ENCODE peak calls at places on chromosomes 4 and X, in eight cellular contexts. H is lung, Z is tibial nerve, A is uterus, F is K562, P is GM23248, G is left ventricle myocardium inferior, M is ovary. I is an unnamed sample. For H3K36me3 and H3K27me3, the result is how much of the 10 kb centered on the place peaks cover.

GRCh38 chrX:91414710-91415109 is 19.9 kb upstream of the PABPC5 start:
- DNase-seq in H (no peak), Z (no peak), A (no peak), F (no peak), P (peak), G (no peak), M (no peak), I (no peak)

GRCh38 chr4:103498161-103499070 is 221.4 kb downstream of the TACR3 start:
- DNase-seq in H (no peak), Z (no peak), A (no peak), F (no peak), P (peak), G (no peak), M (no peak), I (no peak)

GRCh38 chr4:8374851-8375649 is 65.5 kb downstream of the ACOX3 start:
- DNase-seq in H (no peak), Z (no peak), A (no peak), F (no peak), P (no peak), G (peak), M (peak), I (no peak)

GRCh38 chrX:48531359-48531954 is 8.1 kb upstream of the TBC1D25 start:
- DNase-seq in H (no peak), Z (no peak), A (no peak), F (peak), P (peak), G (no peak), M (no peak), I (no peak)

GRCh38 chr4:62014982-62015739 is 815.0 kb downstream of the ADGRL3 start:
- DNase-seq in H (no peak), Z (no peak), A (no peak), F (no peak), P (no peak), G (no peak), M (no peak), I (no peak)

GRCh38 chr4:143085224-143085623 is 99.5 kb upstream of the USP38 start:
- DNase-seq in H (no peak), Z (no peak), A (no peak), F (no peak), P (peak), G (no peak), M (no peak), I (no peak)

GRCh38 chr4:20433101-20433705 is 181.5 kb downstream of the SLIT2 start:
- DNase-seq in H (no peak), Z (no peak), A (no peak), F (no peak), P (no peak), G (no peak), M (no peak), I (no peak)

GRCh38 chr4:118783887-118784286 is 52.0 kb downstream of the SEC24D start:
- DNase-seq in H (no peak), Z (no peak), A (no peak), F (no peak), P (peak), G (no peak), M (no peak), I (no peak)

GRCh38 chrX:140712413-140713173 is 3.0 kb downstream of the LINC00632 start:
- DNase-seq in H (peak), Z (peak), A (peak), F (no peak), P (peak), G (peak), M (peak), I (no peak)

GRCh38 chr4:53855886-53856260 is 208.5 kb downstream of the CHIC2 start:
- DNase-seq in H (no peak), Z (no peak), A (peak), F (no peak), P (peak), G (no peak), M (no peak), I (no peak)

GRCh38 chr4:20554134-20554533 is 146.1 kb upstream of the PACRGL start:
- DNase-seq in H (no peak), Z (no peak), A (no peak), F (no peak), P (no peak), G (no peak), M (no peak), I (no peak)

GRCh38 chr4:155371432-155372043 is 5.2 kb downstream of the MAP9 start:
- DNase-seq in H (no peak), Z (no peak), A (no peak), F (no peak), P (peak), G (no peak), M (no peak), I (no peak)

GRCh38 chr4:10832989-10833635 is 148.5 kb upstream of the CLNK start:
- DNase-seq in H (no peak), Z (no peak), A (no peak), F (no peak), P (no peak), G (no peak), M (no peak), I (no peak)

GRCh38 chr4:126799971-126800722 is 832.6 kb upstream of the INTU start:
- DNase-seq in H (no peak), Z (no peak), A (no peak), F (no peak), P (peak), G (no peak), M (no peak), I (no peak)

GRCh38 chr4:15400911-15401671 is 26.7 kb upstream of the C1QTNF7 start:
- DNase-seq in H (peak), Z (peak), A (peak), F (no peak), P (peak), G (peak), M (peak), I (no peak)

GRCh38 chr4:35789899-35790574 is 454.3 kb downstream of the ARAP2 start:
- DNase-seq in H (no peak), Z (no peak), A (no peak), F (no peak), P (no peak), G (no peak), M (no peak), I (no peak)

DNA sequence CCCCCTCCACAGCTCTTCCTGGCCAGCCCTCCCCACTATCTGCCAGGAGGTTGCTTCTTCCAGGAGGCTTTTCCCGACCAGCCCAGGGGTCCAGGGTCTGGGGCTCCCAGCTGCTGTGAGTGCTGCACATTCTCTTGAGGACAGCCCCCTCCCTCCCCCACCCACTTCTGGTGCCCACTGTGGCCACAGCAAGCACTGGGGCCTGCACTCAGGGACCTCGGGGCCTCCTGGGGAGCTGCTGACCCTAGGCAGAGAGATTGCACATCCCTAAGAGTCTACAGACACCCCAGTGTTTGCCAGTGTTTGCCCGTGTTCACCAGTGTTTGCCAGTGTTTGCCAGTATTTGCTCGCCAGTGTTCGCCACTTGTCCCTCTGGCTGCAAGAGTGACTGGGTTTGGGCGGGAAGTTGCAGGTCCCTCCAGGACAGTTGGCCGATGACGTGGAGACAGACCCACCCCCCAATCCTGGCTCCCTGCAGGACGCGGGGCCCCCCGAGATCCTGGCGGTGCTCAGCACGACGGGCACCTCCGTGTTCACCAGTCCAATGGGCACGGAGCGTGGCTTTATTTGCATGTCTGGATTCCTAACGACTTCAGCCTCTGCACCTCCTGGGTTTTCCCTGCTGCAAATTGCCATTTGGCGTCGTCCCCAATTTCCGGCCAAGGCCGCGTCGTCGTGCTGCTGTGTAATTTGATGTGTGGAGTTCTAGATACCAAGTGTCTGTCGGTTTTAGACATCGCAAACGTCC is 87.5 kb upstream of the NKX1-1 start:
- DNase-seq in H (no peak), Z (no peak), A (no peak), F (no peak), P (no peak), G (no peak), M (peak), I (no peak)
- H3K36me3 ChIP-seq in H (under half), Z (under half), A (under half), F (under half), P (under half), G (under half), M (under half), I (under half)

GRCh38 chr4:177070533-177070932 is 239.1 kb upstream of the NEIL3 start:
- DNase-seq in H (no peak), Z (no peak), A (no peak), F (no peak), P (peak), G (no peak), M (no peak), I (no peak)
- H3K27me3 ChIP-seq in H (under half), Z (under half), A (under half), F (under half), P (under half), G (under half), M (under half), I (under half)

GRCh38 chr4:83323136-83323535 is 11.5 kb downstream of the HPSE start:
- DNase-seq in H (no peak), Z (no peak), A (no peak), F (no peak), P (no peak), G (no peak), M (no peak), I (no peak)
- H3K27ac ChIP-seq in H (no peak), Z (no peak), A (no peak), F (no peak), P (no peak), G (no peak), M (no peak), I (no peak)

DNA sequence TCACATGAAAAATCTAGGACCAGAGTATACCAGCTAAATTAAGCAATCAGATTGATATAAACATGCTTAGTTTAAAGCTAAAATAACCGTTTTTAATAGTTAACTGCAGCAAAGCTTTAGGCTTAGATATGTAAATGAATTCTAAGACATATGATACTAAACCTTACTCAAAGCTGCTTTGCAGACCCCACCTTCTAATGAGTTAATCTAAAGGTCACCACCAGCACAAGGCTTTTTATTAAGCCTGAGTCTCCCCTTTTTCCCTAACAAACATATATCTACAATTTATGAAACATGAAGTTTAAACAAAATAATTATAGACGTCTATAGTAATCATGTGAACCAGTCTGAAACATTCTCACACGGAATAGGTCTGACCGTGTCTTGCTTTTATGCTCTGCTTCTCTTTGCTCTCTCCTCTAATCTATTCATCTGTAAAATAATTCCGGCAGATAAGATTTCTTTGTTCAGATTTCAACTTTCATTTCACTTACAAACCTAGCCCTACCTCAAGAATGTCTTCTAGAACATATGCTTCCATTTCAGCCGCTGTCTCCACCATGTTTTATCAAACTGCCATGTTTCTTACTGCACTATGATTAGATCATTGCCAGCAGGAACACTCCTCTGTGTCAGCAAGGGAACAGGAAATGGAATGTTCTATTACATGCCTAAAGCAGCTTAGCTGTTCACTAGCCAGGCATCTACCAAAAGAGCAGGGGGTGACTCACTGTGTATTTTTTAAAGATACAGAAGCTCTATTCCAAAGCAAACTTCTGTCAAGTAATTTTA is 35.9 kb downstream of the ANKRD17 start:
- DNase-seq in H (peak), Z (no peak), A (peak), F (peak), P (peak), G (no peak), M (no peak), I (no peak)
- H3K36me3 ChIP-seq in H (under half), Z (under half), A (under half), F (under half), P (under half), G (under half), M (under half), I (under half)

GRCh38 chrX:120001787-120002186 is 58.2 kb upstream of the NKAP start:
- DNase-seq in H (no peak), Z (no peak), A (no peak), F (no peak), P (no peak), G (no peak), M (no peak), I (no peak)
- H3K27me3 ChIP-seq in H (under half), Z (under half), A (under half), F (under half), P (under half), G (half or more), M (under half), I (under half)

I was measured in iPS DF 6.9.